ENCODE peak calls at places on chromosome 1, in six cellular contexts. A is cardiac fibroblast, Q is A549, E is fibroblast of pulmonary artery, K is transverse colon, C is cardiac muscle cell. P is an unnamed sample.

GRCh38 chr1:95221306-95221705 is 12.7 kb upstream of the RWDD3 start:
- DNase-seq in A (no peak), Q (no peak), E (peak), K (no peak), C (no peak), P (no peak)

GRCh38 chr1:29672955-29673507 is 436.7 kb downstream of the PTPRU start:
- DNase-seq in A (no peak), Q (no peak), E (no peak), K (no peak), C (no peak), P (no peak)

GRCh38 chr1:218664385-218665170 is 319.4 kb downstream of the TGFB2 start:
- DNase-seq in A (no peak), Q (peak), E (no peak), K (no peak), C (no peak), P (no peak)

GRCh38 chr1:59730759-59731478 is 83.8 kb upstream of the HOOK1 start:
- DNase-seq in A (peak), Q (peak), E (peak), K (peak), C (peak), P (peak)

GRCh38 chr1:236718328-236718727 is 32.0 kb downstream of the ACTN2 start:
- DNase-seq in A (no peak), Q (no peak), E (no peak), K (no peak), C (no peak), P (no peak)

GRCh38 chr1:98698625-98699024 is 37.1 kb downstream of the SNX7 start:
- DNase-seq in A (no peak), Q (no peak), E (no peak), K (no peak), C (no peak), P (no peak)

GRCh38 chr1:155083865-155084721 is 5.5 kb downstream of the EFNA3 start:
- DNase-seq in A (peak), Q (no peak), E (peak), K (peak), C (peak), P (no peak)

GRCh38 chr1:108644984-108645383 is 15.9 kb downstream of the HENMT1 start:
- DNase-seq in A (no peak), Q (no peak), E (no peak), K (peak), C (no peak), P (no peak)

GRCh38 chr1:87336623-87337067 is 8.0 kb downstream of the LMO4 start:
- DNase-seq in A (no peak), Q (no peak), E (no peak), K (no peak), C (no peak), P (no peak)

GRCh38 chr1:204377800-204378608 is 18.3 kb upstream of the PLEKHA6 start:
- DNase-seq in A (no peak), Q (peak), E (no peak), K (peak), C (no peak), P (no peak)

GRCh38 chr1:225915538-225915991 is 8.5 kb downstream of the PYCR2 start:
- DNase-seq in A (no peak), Q (no peak), E (no peak), K (no peak), C (no peak), P (no peak)

GRCh38 chr1:119873166-119874025 is 22.9 kb downstream of the ADAM30 start:
- DNase-seq in A (peak), Q (no peak), E (peak), K (no peak), C (peak), P (no peak)

GRCh38 chr1:158999301-159000069 is 10.2 kb upstream of the IFI16 start:
- DNase-seq in A (peak), Q (no peak), E (peak), K (peak), C (peak), P (peak)

GRCh38 chr1:220880726-220881506 is 1.7 kb downstream of the HLX start:
- DNase-seq in A (peak), Q (no peak), E (peak), K (peak), C (peak), P (peak)

GRCh38 chr1:7375329-7375728 is 395.8 kb upstream of the VAMP3 start:
- DNase-seq in A (no peak), Q (no peak), E (no peak), K (no peak), C (no peak), P (no peak)

GRCh38 chr1:179087665-179088064 is 5.8 kb downstream of the TOR3A start:
- DNase-seq in A (peak), Q (no peak), E (peak), K (peak), C (peak), P (no peak)

GRCh38 chr1:204232530-204232929 is 18.7 kb upstream of the GOLT1A start:
- DNase-seq in A (peak), Q (no peak), E (no peak), K (no peak), C (peak), P (no peak)

GRCh38 chr1:181522864-181523263 is 39.5 kb downstream of the CACNA1E start:
- DNase-seq in A (no peak), Q (no peak), E (no peak), K (no peak), C (no peak), P (no peak)

GRCh38 chr1:2376931-2377672 is 14.3 kb downstream of the MORN1 start:
- DNase-seq in A (no peak), Q (no peak), E (no peak), K (peak), C (no peak), P (no peak)

GRCh38 chr1:99659755-99660210 is 13.9 kb downstream of the PALMD start:
- DNase-seq in A (peak), Q (peak), E (peak), K (no peak), C (peak), P (no peak)

GRCh38 chr1:150235436-150235851 is 468 bp downstream of the ANP32E start:
- DNase-seq in A (no peak), Q (peak), E (no peak), K (peak), C (no peak), P (no peak)

GRCh38 chr1:179026813-179027664 is 1.3 kb downstream of the FAM20B start:
- DNase-seq in A (no peak), Q (no peak), E (no peak), K (no peak), C (no peak), P (no peak)

GRCh38 chr1:153390938-153391710 is at the start of gene S100A8:
- DNase-seq in A (no peak), Q (no peak), E (peak), K (peak), C (peak), P (peak)

GRCh38 chr1:213394837-213395236 is 343.8 kb downstream of the RPS6KC1 start:
- DNase-seq in A (no peak), Q (no peak), E (no peak), K (no peak), C (no peak), P (no peak)

GRCh38 chr1:224052767-224053166 is 61.1 kb upstream of the FBXO28 start:
- DNase-seq in A (peak), Q (no peak), E (peak), K (no peak), C (peak), P (no peak)

GRCh38 chr1:30345525-30346145 is 377.8 kb downstream of the MATN1 start:
- DNase-seq in A (no peak), Q (no peak), E (no peak), K (no peak), C (no peak), P (no peak)

GRCh38 chr1:47558601-47559593 is 121.1 kb downstream of the FOXD2 start:
- DNase-seq in A (no peak), Q (peak), E (no peak), K (peak), C (no peak), P (no peak)
- H3K4me3 ChIP-seq in A (no peak), Q (peak), E (no peak), K (peak), C (no peak), P (no peak)

DNA sequence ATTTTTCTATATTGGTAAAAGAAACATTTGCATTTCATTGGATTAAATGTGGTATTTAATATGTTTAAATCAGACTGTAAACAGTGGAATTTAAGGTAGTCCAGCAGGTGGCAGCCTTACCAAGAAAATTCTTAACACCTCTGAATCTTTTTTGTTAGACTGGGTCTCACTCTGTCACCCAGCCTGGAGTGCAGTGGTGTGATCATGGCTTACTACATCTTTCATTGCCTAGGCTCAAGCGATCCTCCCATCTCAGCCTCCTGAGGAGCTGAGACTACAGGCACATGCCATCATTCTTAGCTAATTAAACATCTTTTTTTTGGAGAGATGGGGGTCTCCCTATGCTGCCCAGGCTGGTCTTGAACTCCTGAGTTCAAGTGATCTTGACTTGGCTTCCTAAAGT is 98.8 kb downstream of the RABGAP1L start:
- DNase-seq in A (peak), Q (peak), E (peak), K (peak), C (peak), P (no peak)
- TF ChIP-seq CTCF in A (peak), Q (peak), E (peak), K (peak), C (peak), P (peak)

DNA sequence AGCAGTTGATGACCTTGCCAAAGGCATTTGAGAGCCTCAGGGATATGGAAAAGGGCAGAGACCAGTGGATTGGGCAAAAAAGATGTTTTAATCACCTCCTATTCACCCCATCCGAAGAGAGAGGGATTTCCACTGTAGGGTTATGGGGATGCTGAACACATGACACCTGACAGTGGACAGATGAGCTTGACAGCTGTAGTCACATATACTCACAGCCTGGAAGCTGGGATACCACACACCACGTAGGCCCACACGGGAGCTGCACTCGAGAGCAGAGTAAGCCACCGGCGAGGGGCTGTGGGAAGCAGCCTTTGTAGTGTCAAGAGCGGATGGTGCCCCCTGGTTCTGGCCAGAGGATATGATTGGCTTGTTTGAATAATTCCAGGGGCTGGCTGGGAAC is 20.0 kb downstream of the ZBTB40 start:
- DNase-seq in A (no peak), Q (no peak), E (no peak), K (no peak), C (no peak), P (no peak)
- H3K4me3 ChIP-seq in A (no peak), Q (no peak), E (no peak), K (no peak), C (no peak), P (no peak)

GRCh38 chr1:219808790-219809189 is 119.6 kb downstream of the SLC30A10 start:
- DNase-seq in A (no peak), Q (no peak), E (no peak), K (no peak), C (no peak), P (no peak)

GRCh38 chr1:219806020-219806419 is 122.3 kb downstream of the SLC30A10 start:
- DNase-seq in A (no peak), Q (no peak), E (no peak), K (no peak), C (no peak), P (no peak)

GRCh38 chr1:219801433-219801832 is 126.9 kb downstream of the SLC30A10 start:
- DNase-seq in A (no peak), Q (no peak), E (no peak), K (no peak), C (no peak), P (no peak)

GRCh38 chr1:219806642-219807041 is 121.7 kb downstream of the SLC30A10 start:
- DNase-seq in A (no peak), Q (no peak), E (no peak), K (no peak), C (no peak), P (no peak)

DNA sequence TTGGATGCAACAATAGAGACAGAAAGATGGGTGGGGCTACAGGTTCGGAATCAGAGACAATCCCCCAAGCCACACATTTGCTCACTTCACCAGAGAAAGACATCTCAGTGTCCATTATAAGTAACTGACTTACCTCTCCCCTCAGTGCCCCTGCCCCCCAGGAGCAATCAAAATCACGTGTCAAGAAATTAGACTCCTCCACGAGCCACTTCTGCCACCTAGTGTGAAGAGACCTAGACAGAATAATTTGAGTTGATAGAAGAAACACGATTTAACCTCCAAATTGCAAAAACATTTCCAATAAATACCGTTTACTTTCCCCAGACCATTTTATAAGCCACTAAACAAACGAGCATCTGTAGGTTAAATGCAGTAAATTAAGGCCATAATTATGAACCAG is 123.2 kb downstream of the SLC30A10 start:
- DNase-seq in A (no peak), Q (no peak), E (no peak), K (no peak), C (no peak), P (no peak)
- TF ChIP-seq CTCF in A (no peak), Q (peak), E (peak), K (no peak), C (no peak), P (no peak)

GRCh38 chr1:63305043-63305442 is 17.3 kb upstream of the FOXD3 start:
- DNase-seq in A (no peak), Q (no peak), E (no peak), K (no peak), C (no peak), P (no peak)
- H3K4me3 ChIP-seq in A (no peak), Q (no peak), E (no peak), K (no peak), C (no peak), P (no peak)

GRCh38 chr1:244833734-244834595 is 1.5 kb upstream of the COX20 start:
- DNase-seq in A (peak), Q (peak), E (peak), K (peak), C (peak), P (peak)
- TF ChIP-seq CTCF in A (peak), Q (no peak), E (peak), K (peak), C (peak), P (peak)

GRCh38 chr1:116347678-116348077 is 25.4 kb upstream of the ATP1A1 start:
- DNase-seq in A (no peak), Q (no peak), E (no peak), K (no peak), C (no peak), P (no peak)

GRCh38 chr1:116345830-116346229 is 27.2 kb upstream of the ATP1A1 start:
- DNase-seq in A (no peak), Q (no peak), E (no peak), K (no peak), C (no peak), P (no peak)

GRCh38 chr1:116350097-116350645 is 22.9 kb upstream of the ATP1A1 start:
- DNase-seq in A (no peak), Q (no peak), E (no peak), K (no peak), C (no peak), P (no peak)

GRCh38 chr1:116345011-116345410 is 28.0 kb upstream of the ATP1A1 start:
- DNase-seq in A (no peak), Q (no peak), E (no peak), K (no peak), C (no peak), P (no peak)

DNA sequence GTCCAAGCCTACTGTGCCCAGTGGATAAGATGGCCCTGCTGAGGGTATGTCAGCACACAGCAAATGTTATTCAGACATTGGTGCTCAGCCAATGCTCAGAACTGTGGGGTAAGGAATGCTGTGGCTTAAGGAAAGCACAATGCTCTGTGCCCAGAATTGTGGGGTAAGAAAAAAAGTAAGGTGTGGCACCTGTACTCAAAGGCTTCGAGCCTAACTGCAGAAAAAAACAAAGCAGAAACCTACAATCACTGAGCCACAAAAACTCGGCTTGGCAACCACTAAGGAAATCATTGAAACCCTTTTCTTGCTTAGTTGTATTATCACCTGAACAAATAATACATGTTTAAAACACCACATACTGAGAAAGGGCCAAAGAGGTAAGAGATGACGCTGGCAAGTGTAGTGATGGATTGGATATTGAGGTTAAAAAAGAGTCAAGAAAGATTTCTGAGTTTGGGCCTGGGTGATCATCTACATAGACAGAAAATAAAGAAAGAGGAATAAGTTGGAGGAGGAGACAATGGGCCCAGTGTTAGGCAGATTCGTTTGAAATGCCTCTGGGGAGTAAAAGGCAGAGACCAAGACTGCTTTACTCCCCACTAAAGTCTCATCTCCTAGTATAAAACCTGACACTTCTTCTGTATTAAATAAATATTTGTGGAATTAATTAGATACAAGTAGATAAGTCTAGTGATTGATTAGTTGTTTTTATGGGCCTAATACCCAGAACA is 25.9 kb upstream of the ATP1A1 start:
- DNase-seq in A (no peak), Q (no peak), E (no peak), K (no peak), C (no peak), P (no peak)
- H3K4me3 ChIP-seq in A (no peak), Q (no peak), E (no peak), K (no peak), C (no peak), P (no peak)

GRCh38 chr1:64242895-64243756 is 39.7 kb downstream of the UBE2U start:
- DNase-seq in A (peak), Q (no peak), E (peak), K (no peak), C (peak), P (no peak)

GRCh38 chr1:64236584-64236983 is 33.2 kb downstream of the UBE2U start:
- DNase-seq in A (no peak), Q (no peak), E (no peak), K (no peak), C (no peak), P (no peak)

GRCh38 chr1:64241069-64241468 is 37.6 kb downstream of the UBE2U start:
- DNase-seq in A (no peak), Q (no peak), E (no peak), K (no peak), C (no peak), P (no peak)

GRCh38 chr1:64243757-64244080 is 40.3 kb downstream of the UBE2U start:
- DNase-seq in A (no peak), Q (no peak), E (no peak), K (no peak), C (no peak), P (no peak)

GRCh38 chr1:64240209-64240608 is 36.8 kb downstream of the UBE2U start:
- DNase-seq in A (peak), Q (no peak), E (peak), K (no peak), C (peak), P (no peak)
- TF ChIP-seq CTCF in A (no peak), Q (no peak), E (peak), K (no peak), C (peak), P (no peak)

DNA sequence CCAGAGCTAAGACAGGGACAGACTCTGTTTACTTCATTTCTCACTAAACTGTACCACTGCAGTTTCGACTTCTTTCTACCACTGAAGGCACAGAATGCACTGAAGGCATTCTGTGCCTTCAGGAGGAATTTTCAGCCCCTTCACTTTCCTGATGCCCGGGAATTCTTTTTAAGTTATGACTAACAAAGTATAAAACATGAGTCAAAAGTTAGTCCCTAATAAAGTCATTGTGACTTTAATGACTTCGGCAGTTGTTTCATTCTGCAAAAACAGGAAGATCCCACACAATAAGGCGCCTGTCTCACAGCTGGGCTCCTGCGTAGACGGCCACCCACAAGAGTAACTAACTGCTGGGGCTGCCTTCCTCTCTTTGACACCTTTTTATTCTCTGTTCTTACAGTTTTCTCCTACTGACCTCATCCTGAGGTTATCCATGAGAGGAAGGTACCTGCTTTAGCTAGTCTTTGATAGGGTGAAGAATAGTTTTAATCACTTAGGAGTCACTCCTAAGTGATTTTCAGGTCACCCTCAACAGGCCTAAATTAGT is 183.9 kb upstream of the SGIP1 start:
- DNase-seq in A (peak), Q (no peak), E (peak), K (peak), C (peak), P (no peak)
- H3K4me3 ChIP-seq in A (no peak), Q (peak), E (no peak), K (no peak), C (no peak), P (peak)

GRCh38 chr1:23610677-23611076 is 51.4 kb upstream of the ID3 start:
- DNase-seq in A (no peak), Q (no peak), E (no peak), K (no peak), C (no peak), P (no peak)
- TF ChIP-seq CTCF in A (no peak), Q (no peak), E (no peak), K (no peak), C (no peak), P (no peak)